ENCODE peak calls at places on chromosome 1, in six cellular contexts. S, R, X, I, W and B are unnamed samples.

GRCh38 chr1:52814465-52814864 is 28.1 kb upstream of the ZYG11A start:
- DNase-seq in S (no peak), R (no peak), X (no peak), I (no peak), W (no peak), B (no peak)

GRCh38 chr1:9203623-9204022 is 31.0 kb upstream of the H6PD start:
- DNase-seq in S (no peak), R (no peak), X (no peak), I (no peak), W (no peak), B (no peak)

GRCh38 chr1:32273389-32274208 is 18.3 kb upstream of the HDAC1 start:
- DNase-seq in S (no peak), R (no peak), X (no peak), I (no peak), W (no peak), B (peak)

GRCh38 chr1:15353839-15354579 is 55.7 kb upstream of the EFHD2 start:
- DNase-seq in S (no peak), R (no peak), X (no peak), I (no peak), W (peak), B (no peak)

GRCh38 chr1:20555025-20555757 is 2.8 kb downstream of the FAM43B start:
- DNase-seq in S (no peak), R (peak), X (no peak), I (no peak), W (peak), B (no peak)

GRCh38 chr1:154839691-154840090 is 30.4 kb downstream of the KCNN3 start:
- DNase-seq in S (no peak), R (no peak), X (no peak), I (no peak), W (no peak), B (no peak)

GRCh38 chr1:240794061-240794843 is 182.3 kb upstream of the GREM2 start:
- DNase-seq in S (no peak), R (no peak), X (no peak), I (no peak), W (no peak), B (no peak)

GRCh38 chr1:61851849-61852692 is 109.8 kb downstream of the PATJ start:
- DNase-seq in S (no peak), R (peak), X (no peak), I (no peak), W (peak), B (no peak)

GRCh38 chr1:245802941-245803665 is 648.3 kb downstream of the KIF26B start:
- DNase-seq in S (no peak), R (no peak), X (no peak), I (no peak), W (no peak), B (no peak)